ENCODE peak calls at places on chromosomes 5 and 9, in four cellular contexts. One of them, this sample, is unnamed.

GRCh38 chr5:6714221-6715041 is 1.2 kb downstream of the TENT4A start:
- DNase-seq in activated CD8-positive, alpha-beta T cell treated with anti-CD3 and anti-CD28 coated beads for 36 hours: peak; percentile 35
- DNase-seq in neural crest cell: no peak
- DNase-seq in AG09319: no peak
- DNase-seq in this sample: no peak

GRCh38 chr5:98314262-98314661 is 459.2 kb upstream of the RGMB start:
- DNase-seq in activated CD8-positive, alpha-beta T cell treated with anti-CD3 and anti-CD28 coated beads for 36 hours: no peak
- DNase-seq in AG09319: peak; percentile 19
- DNase-seq in neural crest cell: no peak
- DNase-seq in this sample: no peak

GRCh38 chr5:50553560-50553984 is 112.5 kb upstream of the EMB start:
- DNase-seq in AG09319: no peak
- DNase-seq in activated CD8-positive, alpha-beta T cell treated with anti-CD3 and anti-CD28 coated beads for 36 hours: no peak
- DNase-seq in neural crest cell: no peak
- DNase-seq in this sample: no peak

GRCh38 chr5:96808541-96808828 is 740 bp upstream of the ERAP1 start:
- DNase-seq in neural crest cell: no peak
- DNase-seq in AG09319: no peak
- DNase-seq in activated CD8-positive, alpha-beta T cell treated with anti-CD3 and anti-CD28 coated beads for 36 hours: no peak
- DNase-seq in this sample: no peak

GRCh38 chr9:126496181-126496576 is 117.5 kb upstream of the LMX1B start:
- DNase-seq in AG09319: no peak
- DNase-seq in neural crest cell: no peak
- DNase-seq in activated CD8-positive, alpha-beta T cell treated with anti-CD3 and anti-CD28 coated beads for 36 hours: no peak
- DNase-seq in this sample: no peak

GRCh38 chr5:35252963-35253362 is 22.7 kb upstream of the PRLR start:
- DNase-seq in activated CD8-positive, alpha-beta T cell treated with anti-CD3 and anti-CD28 coated beads for 36 hours: no peak
- DNase-seq in neural crest cell: no peak
- DNase-seq in AG09319: no peak
- DNase-seq in this sample: no peak

GRCh38 chr9:88460583-88461332 is 72.5 kb downstream of the SPIN1 start:
- DNase-seq in activated CD8-positive, alpha-beta T cell treated with anti-CD3 and anti-CD28 coated beads for 36 hours: peak; percentile 47
- DNase-seq in neural crest cell: no peak
- DNase-seq in AG09319: no peak
- DNase-seq in this sample: no peak

GRCh38 chr5:337565-338130 is 16.1 kb downstream of the AHRR start:
- DNase-seq in AG09319: no peak
- DNase-seq in activated CD8-positive, alpha-beta T cell treated with anti-CD3 and anti-CD28 coated beads for 36 hours: no peak
- DNase-seq in neural crest cell: no peak
- DNase-seq in this sample: no peak

GRCh38 chr9:4979224-4979623 is 5.8 kb upstream of the JAK2 start:
- DNase-seq in AG09319: no peak
- DNase-seq in neural crest cell: no peak
- DNase-seq in activated CD8-positive, alpha-beta T cell treated with anti-CD3 and anti-CD28 coated beads for 36 hours: no peak
- DNase-seq in this sample: no peak

GRCh38 chr5:176956756-176957155 is 49.8 kb downstream of the UIMC1 start:
- DNase-seq in activated CD8-positive, alpha-beta T cell treated with anti-CD3 and anti-CD28 coated beads for 36 hours: no peak
- DNase-seq in AG09319: no peak
- DNase-seq in neural crest cell: no peak
- DNase-seq in this sample: peak; percentile 31

GRCh38 chr5:150560401-150561191 is 52.7 kb downstream of the NDST1 start:
- DNase-seq in neural crest cell: peak; percentile 98
- DNase-seq in activated CD8-positive, alpha-beta T cell treated with anti-CD3 and anti-CD28 coated beads for 36 hours: peak; percentile 94
- DNase-seq in AG09319: peak; percentile 68
- DNase-seq in this sample: peak; percentile 83